ENCODE peak calls at places on chromosomes 3 and 15, in eight cellular contexts. R, B, M, G, S, I, N and X are unnamed samples.
A peak's percentile ranks its signal among the peaks of the same experiment; 100 is the strongest.

GRCh38 chr15:64828985-64829384 is 3.5 kb upstream of the PIF1 start:
- DNase-seq in I (no peak), N (no peak), M (no peak), G (no peak), B (no peak), S (no peak), R (no peak), X (no peak)

GRCh38 chr3:14300721-14301377 is 101.6 kb upstream of the SLC6A6 start:
- DNase-seq in R (no peak), S (no peak), B (no peak), G (peak; percentile 76), N (no peak), I (no peak), M (no peak), X (no peak)

GRCh38 chr15:80577552-80578205 is 117.4 kb upstream of the ABHD17C start:
- DNase-seq in M (peak; percentile 24), B (peak; percentile 30), S (no peak), I (no peak), N (no peak), R (no peak), G (no peak), X (no peak)

GRCh38 chr3:105686324-105686897 is 182.4 kb downstream of the CBLB start:
- DNase-seq in N (no peak), S (peak; percentile 61), M (no peak), R (no peak), B (no peak), I (no peak), G (no peak), X (no peak)

GRCh38 chr15:68833734-68834334 is 13.1 kb upstream of the ANP32A start:
- DNase-seq in I (no peak), R (no peak), M (no peak), G (no peak), B (no peak), N (no peak), S (no peak), X (no peak)

GRCh38 chr3:127101411-127102067 is 91.4 kb upstream of the PRR23E start:
- DNase-seq in R (no peak), B (no peak), G (no peak), M (no peak), S (no peak), I (peak; percentile 21), N (no peak), X (no peak)

GRCh38 chr3:190120161-190121060 is at the start of gene P3H2:
- DNase-seq in I (no peak), N (peak; percentile 84), S (peak; percentile 96), R (peak; percentile 87), G (peak; percentile 82), B (peak; percentile 94), M (peak; percentile 94), X (peak; percentile 93)

GRCh38 chr3:154862265-154862664 is 217.9 kb upstream of the MME start:
- DNase-seq in S (no peak), M (no peak), R (no peak), I (no peak), B (no peak), G (no peak), N (no peak), X (no peak)

GRCh38 chr3:107986505-107986904 is 104.3 kb downstream of the CD47 start:
- DNase-seq in M (no peak), B (no peak), S (peak; percentile 55), R (no peak), G (no peak), I (no peak), N (no peak), X (no peak)

GRCh38 chr15:48469271-48469670 is 138.0 kb downstream of the DUT start:
- DNase-seq in I (no peak), M (no peak), S (peak; percentile 19), B (no peak), N (no peak), R (no peak), G (no peak), X (no peak)

GRCh38 chr3:40901298-40901697 is 298.0 kb upstream of the CTNNB1 start:
- DNase-seq in R (no peak), M (no peak), G (no peak), N (no peak), B (no peak), S (no peak), I (no peak), X (no peak)

GRCh38 chr3:184300377-184300717 is 1.3 kb downstream of the PSMD2 start:
- DNase-seq in S (no peak), R (no peak), B (no peak), G (no peak), M (no peak), I (no peak), N (no peak), X (no peak)

GRCh38 chr3:44105571-44105970 is 136.1 kb upstream of the TOPAZ1 start:
- DNase-seq in M (no peak), I (no peak), R (no peak), G (no peak), S (no peak), N (no peak), B (no peak), X (no peak)

GRCh38 chr15:90558182-90558581 is 28.5 kb downstream of the CRTC3 start:
- DNase-seq in M (peak; percentile 70), B (peak; percentile 77), G (no peak), R (no peak), I (no peak), S (peak; percentile 60), N (peak; percentile 52), X (no peak)

GRCh38 chr3:120791958-120792357 is 49.4 kb downstream of the GTF2E1 start:
- DNase-seq in S (peak; percentile 58), M (no peak), G (no peak), N (no peak), B (no peak), R (no peak), I (no peak), X (no peak)

GRCh38 chr3:57518276-57518914 is 25.7 kb downstream of the DNAH12 start:
- DNase-seq in N (no peak), R (no peak), S (peak; percentile 72), B (no peak), G (no peak), M (no peak), I (no peak), X (no peak)

GRCh38 chr3:175088981-175089380 is 229.8 kb downstream of the NAALADL2 start:
- DNase-seq in G (no peak), S (no peak), B (no peak), R (no peak), I (no peak), M (no peak), N (no peak), X (no peak)

GRCh38 chr3:5198986-5199731 is 11.7 kb downstream of the EDEM1 start:
- DNase-seq in G (no peak), B (no peak), N (no peak), S (no peak), I (no peak), M (no peak), R (no peak), X (no peak)

GRCh38 chr15:92452143-92452542 is 58.5 kb downstream of the ST8SIA2 start:
- DNase-seq in I (no peak), R (no peak), S (no peak), G (no peak), B (no peak), M (no peak), N (no peak), X (no peak)

GRCh38 chr3:30232142-30232541 is 374.3 kb upstream of the TGFBR2 start:
- DNase-seq in B (no peak), S (peak; percentile 93), I (no peak), M (no peak), N (no peak), R (no peak), G (no peak), X (no peak)

GRCh38 chr3:112042842-112043280 is 8.3 kb downstream of the TMPRSS7 start:
- DNase-seq in I (no peak), R (no peak), G (no peak), S (no peak), B (no peak), N (peak; percentile 10), M (no peak), X (no peak)

GRCh38 chr15:26628879-26629529 is 143.9 kb downstream of the GABRB3 start:
- DNase-seq in I (no peak), B (no peak), R (peak; percentile 80), M (peak; percentile 85), S (peak; percentile 22), G (peak; percentile 87), N (no peak), X (peak; percentile 58)

GRCh38 chr3:72418149-72418686 is 430.0 kb downstream of the SHQ1 start:
- DNase-seq in G (no peak), B (no peak), M (no peak), S (no peak), I (no peak), R (no peak), N (no peak), X (no peak)

GRCh38 chr3:126986001-126986400 is 3.1 kb downstream of the PLXNA1 start:
- DNase-seq in R (no peak), N (no peak), G (no peak), S (peak; percentile 37), M (no peak), B (no peak), I (no peak), X (no peak)

GRCh38 chr15:80093854-80094418 is 34.5 kb downstream of the ZFAND6 start:
- DNase-seq in B (peak; percentile 82), R (peak; percentile 83), N (peak; percentile 49), S (peak; percentile 46), G (peak; percentile 75), M (peak; percentile 82), I (no peak), X (peak; percentile 52)

DNA sequence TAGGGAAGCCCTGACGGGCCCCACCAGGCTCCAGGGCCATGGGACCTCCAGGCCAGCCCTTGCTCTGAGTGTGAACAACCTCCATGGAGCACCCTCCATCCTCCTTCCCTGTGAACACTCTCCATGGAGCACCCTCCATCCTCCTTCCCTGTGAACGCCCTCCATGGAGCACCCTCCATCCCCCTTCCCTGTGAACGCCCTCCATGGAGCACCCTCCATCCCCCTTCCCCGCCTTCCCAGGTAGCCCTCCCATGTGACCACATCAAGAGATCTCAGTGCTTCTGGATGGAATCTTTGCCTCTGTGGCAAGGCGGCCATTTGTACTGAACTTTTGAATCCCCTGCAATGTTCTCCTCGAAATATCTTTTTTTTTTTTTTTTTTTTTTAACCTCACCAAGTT is 66.5 kb downstream of the CHSY1 start:
- DNase-seq in N (no peak), S (no peak), I (no peak), M (no peak), G (no peak), B (no peak), R (no peak), X (no peak)
- H3K4me3 ChIP-seq in N (no peak overlapping the region), S (no peak overlapping the region), I (no peak overlapping the region), M (no peak overlapping the region), G (no peak overlapping the region), B (no peak overlapping the region), R (no peak overlapping the region), X (no peak overlapping the region)

GRCh38 chr15:39788108-39788507 is 5.5 kb upstream of the FSIP1 start:
- DNase-seq in M (no peak), N (no peak), B (no peak), S (peak; percentile 32), R (no peak), I (no peak), G (no peak), X (no peak)
- H3K4me1 ChIP-seq in M (peaks cover 21% of the 10 kb centered on the region), N (peaks cover 4% of the 10 kb centered on the region), B (no peaks in the 10 kb centered on the region), S (peaks cover 8% of the 10 kb centered on the region), R (peaks cover 15% of the 10 kb centered on the region), I (peaks cover 24% of the 10 kb centered on the region), G (no peaks in the 10 kb centered on the region), X (no peaks in the 10 kb centered on the region)

GRCh38 chr3:32816439-32817194 is 1.2 kb upstream of the TRIM71 start:
- DNase-seq in R (no peak), I (no peak), S (peak; percentile 19), M (no peak), B (no peak), N (no peak), G (no peak), X (peak; percentile 79)
- H3K4me3 ChIP-seq in R (peak overlapping the region; percentile 16), I (no peak overlapping the region), S (peak overlapping the region; percentile 48), M (no peak overlapping the region), B (peak overlapping the region; percentile 50), N (peak overlapping the region; percentile 25), G (peak overlapping the region; percentile 60), X (peak overlapping the region; percentile 29)

GRCh38 chr3:141812586-141812985 is 49.4 kb downstream of the GRK7 start:
- DNase-seq in N (no peak), M (no peak), B (no peak), I (no peak), R (no peak), G (no peak), S (no peak), X (no peak)
- H3K4me1 ChIP-seq in N (no peaks in the 10 kb centered on the region), M (no peaks in the 10 kb centered on the region), B (no peaks in the 10 kb centered on the region), I (no peaks in the 10 kb centered on the region), R (no peaks in the 10 kb centered on the region), G (no peaks in the 10 kb centered on the region), S (no peaks in the 10 kb centered on the region), X (no peaks in the 10 kb centered on the region)